ENCODE peak calls at places on chromosome 4, in seven cellular contexts. Q is fibroblast of lung, O is psoas muscle, U is lung, P is adrenal gland, E is endodermal cell, N is fibroblast of mammary gland. D is an unnamed sample.

GRCh38 chr4:80465238-80465637 is 129.7 kb downstream of the CFAP299 start:
- DNase-seq in Q (no peak), U (no peak), O (no peak), E (no peak), N (no peak), P (no peak), D (no peak)

GRCh38 chr4:147683172-147683571 is 791 bp downstream of the PRMT9 start:
- DNase-seq in O (no peak), U (no peak), N (peak; percentile 35), P (peak; percentile 68), E (peak; percentile 51), Q (peak; percentile 29), D (peak; percentile 44)

GRCh38 chr4:183860726-183861125 is 44.4 kb upstream of the STOX2 start:
- DNase-seq in O (no peak), N (no peak), U (no peak), Q (no peak), E (no peak), P (no peak), D (no peak)

GRCh38 chr4:168919706-168920324 is 90.2 kb downstream of the CBR4 start:
- DNase-seq in Q (no peak), P (no peak), U (no peak), O (no peak), E (no peak), N (no peak), D (no peak)

GRCh38 chr4:88982757-88983156 is 74.2 kb downstream of the FAM13A start:
- DNase-seq in E (no peak), U (no peak), Q (no peak), P (no peak), N (no peak), O (no peak), D (no peak)

GRCh38 chr4:102493794-102494193 is 7.4 kb upstream of the NFKB1 start:
- DNase-seq in E (no peak), Q (no peak), N (no peak), P (no peak), U (no peak), O (no peak), D (no peak)

GRCh38 chr4:143406523-143406922 is 69.8 kb downstream of the GAB1 start:
- DNase-seq in Q (peak; percentile 61), U (peak; percentile 57), O (peak; percentile 54), N (peak; percentile 76), P (peak; percentile 90), E (no peak), D (peak; percentile 66)

GRCh38 chr4:112348488-112349158 is 51.5 kb downstream of the ALPK1 start:
- DNase-seq in O (peak; percentile 72), Q (peak; percentile 67), U (peak; percentile 59), N (peak; percentile 73), P (peak; percentile 91), E (peak; percentile 89), D (peak; percentile 77)

GRCh38 chr4:108693819-108694218 is 43.4 kb downstream of the OSTC start:
- DNase-seq in Q (peak; percentile 16), O (no peak), E (no peak), N (peak; percentile 43), U (no peak), P (no peak), D (peak; percentile 42)

GRCh38 chr4:111475696-111476095 is 669.6 kb upstream of the FAM241A start:
- DNase-seq in O (no peak), U (no peak), E (no peak), P (no peak), N (no peak), Q (no peak), D (no peak)

GRCh38 chr4:687975-688694 is 816 bp downstream of the SLC49A3 start:
- DNase-seq in E (no peak), O (no peak), N (no peak), Q (no peak), U (no peak), P (peak; percentile 65), D (no peak)
- H3K4me3 ChIP-seq in E (peak overlapping the region; percentile 27), O (peak overlapping the region; percentile 66), N (peak overlapping the region; percentile 38), Q (no peak overlapping the region), U (peak overlapping the region; percentile 57), P (no peak overlapping the region), D (peak overlapping the region; percentile 32)

GRCh38 chr4:99811850-99812249 is 4.8 kb upstream of the DAPP1 start:
- DNase-seq in E (peak; percentile 57), O (no peak), U (peak; percentile 34), Q (peak; percentile 3), P (no peak), N (peak; percentile 52), D (peak; percentile 51)
- TF ChIP-seq CTCF in E (peak; percentile 86), O (peak; percentile 33), U (peak; percentile 35), Q (peak; percentile 26), P (peak; percentile 56), N (peak; percentile 55), D (peak; percentile 56)

GRCh38 chr4:146243883-146244277 is 29.5 kb downstream of the REELD1 start:
- DNase-seq in U (no peak), P (no peak), Q (no peak), E (no peak), O (no peak), N (no peak), D (no peak)

GRCh38 chr4:146245246-146245645 is 30.9 kb downstream of the REELD1 start:
- DNase-seq in U (no peak), E (no peak), N (no peak), P (no peak), Q (peak; percentile 23), O (no peak), D (no peak)

GRCh38 chr4:146245899-146246298 is 31.6 kb downstream of the REELD1 start:
- DNase-seq in U (peak; percentile 42), E (no peak), N (no peak), P (peak; percentile 75), O (no peak), Q (peak; percentile 53), D (no peak)

GRCh38 chr4:146244496-146244895 is 30.2 kb downstream of the REELD1 start:
- DNase-seq in P (no peak), U (no peak), O (no peak), Q (no peak), N (no peak), E (no peak), D (no peak)

DNA sequence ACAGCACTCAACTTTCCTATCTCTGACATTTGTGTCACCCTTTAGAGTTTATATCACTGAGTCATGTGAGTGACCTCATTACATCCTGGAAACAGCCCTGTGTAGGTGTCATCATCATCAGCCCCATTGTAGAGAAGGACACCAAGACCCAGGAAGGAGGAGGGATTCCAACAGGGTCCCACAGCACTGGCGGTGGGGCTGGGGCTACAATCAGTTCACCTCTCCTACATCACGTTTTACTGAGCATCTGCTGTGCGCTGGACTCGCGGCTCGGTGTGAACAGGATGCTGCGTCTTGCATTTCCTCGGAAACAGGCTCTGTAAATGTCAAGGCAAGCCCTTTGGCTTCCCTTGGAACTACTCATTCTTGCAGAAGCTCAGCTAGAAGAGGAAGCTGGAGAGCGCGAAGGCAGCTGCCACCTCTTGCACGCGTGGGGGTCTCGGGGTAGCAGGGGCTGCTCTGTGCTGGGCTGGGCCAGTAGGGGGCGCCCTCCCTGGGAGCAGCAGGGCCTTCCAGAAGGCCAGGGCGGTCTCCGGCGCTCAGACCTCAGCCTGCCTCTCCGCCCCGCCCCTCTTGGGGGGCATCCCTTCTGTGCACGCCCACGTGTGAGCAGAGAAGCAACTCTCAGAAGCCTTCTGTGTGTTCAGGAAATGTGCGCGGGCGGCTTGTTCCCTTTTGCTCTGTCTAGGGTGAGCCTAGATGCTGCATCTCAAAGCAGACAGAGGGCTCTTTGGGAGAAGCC is 29.0 kb downstream of the REELD1 start:
- DNase-seq in O (no peak), Q (peak; percentile 23), E (peak; percentile 89), N (peak; percentile 34), U (no peak), P (no peak), D (peak; percentile 28)
- H3K4me3 ChIP-seq in O (peak overlapping the region; percentile 51), Q (no peak overlapping the region), E (no peak overlapping the region), N (no peak overlapping the region), U (no peak overlapping the region), P (no peak overlapping the region), D (no peak overlapping the region)

DNA sequence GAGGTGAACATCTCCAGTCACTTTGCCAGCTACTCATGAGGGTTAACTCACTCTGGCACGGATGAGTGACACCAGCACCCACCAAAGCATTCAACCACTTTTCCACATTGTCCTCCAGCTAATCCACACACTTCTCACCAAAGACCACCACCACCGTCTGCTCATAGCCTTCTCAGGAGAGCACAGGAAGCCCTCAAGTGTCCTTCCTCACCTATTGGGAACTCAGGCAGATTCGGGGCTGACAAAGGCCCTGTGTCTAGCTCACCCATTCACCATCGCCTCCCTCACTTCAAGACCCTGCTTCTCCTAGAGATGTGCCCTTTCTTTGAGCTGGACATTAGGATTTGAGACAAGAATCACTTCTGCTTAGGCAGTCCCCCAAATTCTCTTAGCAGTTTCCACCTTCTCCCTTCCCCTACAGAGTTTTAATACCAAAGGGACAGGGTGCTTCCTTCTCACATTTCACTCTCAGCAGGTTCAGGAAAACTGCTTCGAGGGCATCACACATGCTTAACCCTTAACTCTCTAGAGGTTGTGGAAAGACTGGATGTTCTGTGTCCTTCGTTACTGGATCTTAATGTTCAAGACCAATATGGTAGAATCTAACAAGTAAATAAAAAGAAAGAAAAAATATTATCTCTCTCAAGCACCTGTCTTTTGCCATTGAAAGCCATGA is 11.0 kb downstream of the RXFP1 start:
- DNase-seq in N (no peak), Q (no peak), E (peak; percentile 55), P (no peak), O (no peak), U (no peak), D (no peak)
- TF ChIP-seq CTCF in N (no peak), Q (no peak), E (no peak), P (no peak), O (no peak), U (no peak), D (no peak)

GRCh38 chr4:170674176-170674575 is 584.4 kb upstream of the AADAT start:
- DNase-seq in E (no peak), P (no peak), U (no peak), Q (peak; percentile 20), N (peak; percentile 50), O (no peak), D (no peak)
- H3K4me3 ChIP-seq in E (no peak overlapping the region), P (no peak overlapping the region), U (no peak overlapping the region), Q (no peak overlapping the region), N (no peak overlapping the region), O (no peak overlapping the region), D (no peak overlapping the region)

GRCh38 chr4:337143-337931 is at the start of gene ZNF141:
- DNase-seq in N (peak; percentile 98), P (peak; percentile 99), E (peak; percentile 98), Q (peak; percentile 97), O (peak; percentile 95), U (peak; percentile 97), D (peak; percentile 99)

GRCh38 chr4:336893-337142 is 796 bp upstream of the ZNF141 start:
- DNase-seq in N (no peak), P (no peak), O (peak; percentile 47), U (no peak), E (no peak), Q (no peak), D (no peak)

GRCh38 chr4:338759-339097 is 1.1 kb downstream of the ZNF141 start:
- DNase-seq in Q (no peak), O (no peak), N (peak; percentile 3), U (no peak), E (peak; percentile 46), P (peak; percentile 57), D (no peak)

GRCh38 chr4:337932-338758 is 531 bp downstream of the ZNF141 start:
- DNase-seq in O (peak; percentile 41), P (peak; percentile 73), E (no peak), Q (peak; percentile 53), N (peak; percentile 32), U (peak; percentile 49), D (peak; percentile 57)

DNA sequence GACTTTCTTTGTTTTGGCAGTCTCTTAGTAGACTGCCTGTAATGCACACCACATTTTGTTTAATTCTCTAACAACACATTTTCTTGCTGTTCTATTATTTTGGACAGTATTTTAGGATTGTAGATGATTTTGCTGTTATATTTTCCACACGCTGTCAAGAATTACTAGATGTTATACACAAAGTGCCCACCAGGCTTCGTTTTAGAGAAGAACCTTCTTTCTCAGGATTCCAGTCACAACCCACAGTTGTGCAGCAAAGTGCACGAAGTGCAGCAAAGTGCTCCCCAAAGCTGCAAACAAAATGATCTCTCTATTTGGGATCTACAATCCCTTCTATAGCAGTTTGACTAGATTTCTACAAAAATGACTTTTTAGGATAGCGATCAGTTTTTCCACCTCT is 2.4 kb downstream of the ZNF141 start:
- DNase-seq in Q (no peak), E (no peak), U (no peak), O (no peak), P (no peak), N (no peak), D (no peak)
- TF ChIP-seq CTCF in Q (no peak), E (peak; percentile 60), U (no peak), O (peak; percentile 9), P (peak; percentile 18), N (peak; percentile 23), D (peak; percentile 8)